ENCODE peak calls at places on chromosomes 1 and 21, in four cellular contexts. K is HepG2, Y is H1, H is K562. E is an unnamed sample.

GRCh38 chr1:28428990-28429520 is 59.5 kb downstream of the PHACTR4 start:
- DNase-seq in K (no peak), Y (no peak), H (no peak), E (no peak)

GRCh38 chr1:71809085-71809484 is 473.3 kb downstream of the NEGR1 start:
- DNase-seq in K (no peak), Y (no peak), H (no peak), E (no peak)

GRCh38 chr1:85137660-85138059 is 63.2 kb downstream of the SYDE2 start:
- DNase-seq in K (peak), Y (no peak), H (no peak), E (peak)

GRCh38 chr21:26754853-26755252 is 90.4 kb downstream of the ADAMTS1 start:
- DNase-seq in K (no peak), Y (no peak), H (no peak), E (no peak)

GRCh38 chr1:213274140-213274539 is 223.1 kb downstream of the RPS6KC1 start:
- DNase-seq in K (peak), Y (no peak), H (no peak), E (no peak)

GRCh38 chr1:199172286-199173124 is 533.7 kb downstream of the PTPRC start:
- DNase-seq in K (no peak), Y (no peak), H (no peak), E (no peak)

GRCh38 chr1:44282704-44283426 is 69.6 kb downstream of the DMAP1 start:
- DNase-seq in K (peak), Y (no peak), H (no peak), E (no peak)

GRCh38 chr1:162185299-162185698 is 115.8 kb downstream of the NOS1AP start:
- DNase-seq in K (no peak), Y (no peak), H (no peak), E (no peak)

GRCh38 chr1:78840447-78841251 is 165.9 kb downstream of the ADGRL4 start:
- DNase-seq in K (no peak), Y (no peak), H (no peak), E (no peak)

GRCh38 chr1:84077476-84078107 is 66.5 kb upstream of the PRKACB start:
- DNase-seq in K (peak), Y (no peak), H (peak), E (peak)

GRCh38 chr21:24045775-24046215 is 1561.5 kb downstream of the MRPL39 start:
- DNase-seq in K (no peak), Y (no peak), H (peak), E (no peak)

GRCh38 chr1:8571200-8571984 is 246.0 kb downstream of the RERE start:
- DNase-seq in K (peak), Y (no peak), H (no peak), E (peak)

GRCh38 chr1:6675936-6676335 is 25.7 kb downstream of the DNAJC11 start:
- DNase-seq in K (no peak), Y (no peak), H (no peak), E (no peak)

GRCh38 chr1:21933397-21934248 is 3.5 kb downstream of the HSPG2 start:
- DNase-seq in K (no peak), Y (no peak), H (no peak), E (no peak)

GRCh38 chr1:86912501-86912900 is 1.4 kb downstream of the SELENOF start:
- DNase-seq in K (peak), Y (no peak), H (no peak), E (no peak)

GRCh38 chr1:168293372-168293771 is 12.7 kb downstream of the TBX19 start:
- DNase-seq in K (no peak), Y (no peak), H (no peak), E (no peak)

GRCh38 chr21:46208761-46209721 is 19.5 kb downstream of the LSS start:
- DNase-seq in K (no peak), Y (no peak), H (no peak), E (no peak)

GRCh38 chr1:3776231-3777030 is 3.9 kb downstream of the SMIM1 start:
- DNase-seq in K (no peak), Y (no peak), H (no peak), E (no peak)

GRCh38 chr21:38805282-38806152 is at the start of gene ETS2:
- DNase-seq in K (peak), Y (peak), H (peak), E (peak)
- TF ChIP-seq RNF2 in K (peak), Y (no peak), H (peak), E (no peak)

GRCh38 chr1:53576381-53576801 is 117.2 kb downstream of the DMRTB1 start:
- DNase-seq in K (no peak), Y (no peak), H (no peak), E (no peak)

GRCh38 chr1:53580009-53580400 is 120.8 kb downstream of the DMRTB1 start:
- DNase-seq in K (no peak), Y (no peak), H (no peak), E (no peak)

GRCh38 chr1:53579221-53580008 is 120.2 kb downstream of the DMRTB1 start:
- DNase-seq in K (no peak), Y (no peak), H (peak), E (no peak)

GRCh38 chr1:53577141-53578100 is 118.2 kb downstream of the DMRTB1 start:
- DNase-seq in K (no peak), Y (no peak), H (no peak), E (no peak)

DNA sequence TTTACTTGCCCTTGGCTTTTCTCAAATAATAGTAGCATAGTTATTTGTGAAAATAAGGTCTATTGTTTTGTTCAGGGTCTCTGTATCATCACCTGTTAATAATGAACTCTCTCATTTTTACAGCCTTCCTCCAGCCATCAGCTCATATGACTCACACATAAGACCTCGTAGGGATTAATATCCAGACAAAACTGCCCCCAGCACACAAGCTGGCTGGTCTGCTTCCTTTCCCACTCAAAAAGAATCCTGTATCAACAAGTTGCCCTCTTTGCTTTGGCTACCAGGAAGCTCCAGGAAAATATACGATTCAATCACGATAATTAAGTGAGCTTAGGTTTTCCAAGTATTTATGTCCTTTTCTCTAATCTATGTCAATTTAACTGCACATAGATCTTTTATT is 119.2 kb downstream of the DMRTB1 start:
- DNase-seq in K (no peak), Y (no peak), H (no peak), E (no peak)
- TF ChIP-seq RNF2 in K (no peak), Y (no peak), H (no peak), E (no peak)

GRCh38 chr1:74505889-74506288 is 6.5 kb downstream of the LRRC53 start:
- DNase-seq in K (no peak), Y (no peak), H (no peak), E (no peak)
- TF ChIP-seq RNF2 in K (no peak), Y (no peak), H (no peak), E (no peak)

GRCh38 chr1:226424228-226425003 is 16.5 kb upstream of the PARP1 start:
- DNase-seq in K (no peak), Y (no peak), H (peak), E (peak)
- TF ChIP-seq RNF2 in K (no peak), Y (no peak), H (no peak), E (no peak)

GRCh38 chr1:183551924-183552323 is 38.3 kb downstream of the NCF2 start:
- DNase-seq in K (no peak), Y (no peak), H (no peak), E (no peak)

GRCh38 chr1:183559061-183559460 is 31.2 kb downstream of the NCF2 start:
- DNase-seq in K (no peak), Y (no peak), H (no peak), E (no peak)

GRCh38 chr1:183550915-183551314 is 39.3 kb downstream of the NCF2 start:
- DNase-seq in K (no peak), Y (no peak), H (no peak), E (no peak)

GRCh38 chr1:183553769-183554168 is 36.5 kb downstream of the NCF2 start:
- DNase-seq in K (no peak), Y (no peak), H (peak), E (no peak)

GRCh38 chr1:183554577-183554976 is 35.7 kb downstream of the NCF2 start:
- DNase-seq in K (no peak), Y (no peak), H (no peak), E (no peak)
- TF ChIP-seq RNF2 in K (no peak), Y (no peak), H (no peak), E (no peak)

GRCh38 chr1:240194120-240194519 is 102.4 kb downstream of the FMN2 start:
- DNase-seq in K (no peak), Y (no peak), H (no peak), E (no peak)
- TF ChIP-seq RNF2 in K (no peak), Y (no peak), H (no peak), E (no peak)

DNA sequence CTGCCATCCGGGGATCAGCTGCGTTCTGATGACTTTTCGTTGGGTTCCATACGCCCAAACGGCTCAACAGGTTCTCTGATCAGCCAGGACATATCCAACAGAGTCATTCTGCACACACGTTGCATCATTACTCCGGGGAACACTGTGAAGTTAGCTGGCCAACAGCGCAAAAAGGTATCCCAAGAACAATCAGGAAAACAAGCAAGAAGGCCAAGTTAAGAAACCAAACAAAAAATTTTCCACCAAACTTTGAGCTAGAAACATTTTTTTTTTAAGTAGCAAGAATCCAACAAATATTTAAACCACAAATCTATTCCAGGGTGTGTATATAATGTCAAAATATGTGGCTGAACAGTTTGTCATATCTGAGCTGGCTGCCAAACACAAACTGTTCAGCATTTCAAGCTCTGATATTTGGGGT is 29.2 kb downstream of the NID1 start:
- DNase-seq in K (no peak), Y (no peak), H (no peak), E (no peak)
- TF ChIP-seq RNF2 in K (no peak), Y (no peak), H (no peak), E (no peak)

DNA sequence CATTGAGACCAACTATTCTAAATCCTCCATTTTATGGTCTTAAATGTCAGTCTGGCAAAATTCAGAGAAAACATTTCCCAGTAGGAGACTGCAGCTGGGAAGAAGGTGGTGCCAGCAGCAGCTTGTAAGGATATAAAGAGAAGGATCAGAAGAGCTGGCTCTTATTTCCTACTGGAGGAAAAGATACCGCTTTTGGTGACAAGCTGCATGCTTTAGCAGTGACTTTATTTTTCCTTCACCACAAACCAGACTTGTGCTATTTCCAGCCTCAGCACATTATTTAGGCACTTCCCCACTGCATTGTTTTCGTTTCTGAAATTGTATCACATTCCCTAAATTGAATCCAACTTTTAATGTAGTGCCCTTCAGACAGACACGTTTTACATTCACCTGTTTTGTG is 28.4 kb downstream of the RNF11 start:
- DNase-seq in K (no peak), Y (no peak), H (no peak), E (no peak)
- TF ChIP-seq RNF2 in K (no peak), Y (no peak), H (no peak), E (no peak)

DNA sequence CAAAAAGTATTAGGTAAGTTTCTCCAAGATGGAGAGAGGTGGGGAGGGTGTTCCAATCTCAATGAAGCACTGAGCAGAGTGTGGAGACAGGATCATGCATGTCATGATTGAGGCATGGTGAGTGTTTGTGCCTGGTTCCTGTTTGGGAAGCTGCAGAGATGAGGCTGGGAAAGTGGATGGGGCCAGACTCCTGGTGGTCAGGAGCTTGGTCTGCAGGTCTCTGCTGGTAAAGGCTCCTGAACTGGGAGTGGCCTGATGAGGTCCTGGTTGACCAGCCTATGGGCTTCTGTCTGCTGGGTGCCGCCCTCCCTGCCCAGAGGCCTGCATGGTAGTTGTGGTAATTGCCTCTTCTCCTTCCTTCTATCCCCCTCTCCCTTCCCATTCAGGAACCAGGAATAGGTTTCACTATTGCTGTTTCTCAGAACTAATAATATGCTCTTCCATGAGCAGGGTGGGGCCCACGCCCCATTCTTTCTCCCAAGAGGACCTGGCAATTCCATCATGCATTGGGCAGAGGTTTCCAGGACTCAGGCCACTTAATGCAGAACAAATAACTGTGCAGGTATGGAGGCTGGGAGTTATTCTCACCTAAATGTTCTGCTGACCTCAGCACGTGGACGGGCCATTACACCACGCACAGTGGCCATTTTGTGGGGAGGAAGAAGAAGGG is 24.5 kb downstream of the PROK1 start:
- DNase-seq in K (no peak), Y (no peak), H (no peak), E (no peak)
- TF ChIP-seq RNF2 in K (no peak), Y (no peak), H (no peak), E (no peak)